ENCODE peak calls at places on chromosomes 3 and 15, in six cellular contexts. One of them, this sample, is unnamed.

GRCh38 chr3:27201435-27201966 is 167.7 kb downstream of the NEK10 start:
- DNase-seq in activated effector memory CD4-positive, alpha-beta T cell treated with Interleukin-2 at 50 U/mL for 16 hours: no peak
- DNase-seq in NCI-H774: no peak
- DNase-seq in HS-27A: no peak
- DNase-seq in tibial artery: no peak
- DNase-seq in stimulated activated CD8-positive, alpha-beta memory T cell treated with anti-CD3 and anti-CD28 coated beads, Interleukin-4, amount 100 ng/mL, for 24 hours: no peak
- DNase-seq in this sample: no peak

GRCh38 chr15:47066386-47066785 is 650.9 kb upstream of the SEMA6D start:
- DNase-seq in activated effector memory CD4-positive, alpha-beta T cell treated with Interleukin-2 at 50 U/mL for 16 hours: no peak
- DNase-seq in NCI-H774: no peak
- DNase-seq in HS-27A: peak; percentile 7
- DNase-seq in tibial artery: no peak
- DNase-seq in stimulated activated CD8-positive, alpha-beta memory T cell treated with anti-CD3 and anti-CD28 coated beads, Interleukin-4, amount 100 ng/mL, for 24 hours: no peak
- DNase-seq in this sample: no peak

GRCh38 chr3:110027446-110027845 is 690.1 kb upstream of the DPPA4 start:
- DNase-seq in activated effector memory CD4-positive, alpha-beta T cell treated with Interleukin-2 at 50 U/mL for 16 hours: no peak
- DNase-seq in NCI-H774: no peak
- DNase-seq in HS-27A: peak; percentile 56
- DNase-seq in tibial artery: no peak
- DNase-seq in stimulated activated CD8-positive, alpha-beta memory T cell treated with anti-CD3 and anti-CD28 coated beads, Interleukin-4, amount 100 ng/mL, for 24 hours: no peak
- DNase-seq in this sample: no peak

GRCh38 chr3:81451611-81452010 is 309.8 kb downstream of the GBE1 start:
- DNase-seq in activated effector memory CD4-positive, alpha-beta T cell treated with Interleukin-2 at 50 U/mL for 16 hours: no peak
- DNase-seq in NCI-H774: no peak
- DNase-seq in HS-27A: peak; percentile 87
- DNase-seq in tibial artery: no peak
- DNase-seq in stimulated activated CD8-positive, alpha-beta memory T cell treated with anti-CD3 and anti-CD28 coated beads, Interleukin-4, amount 100 ng/mL, for 24 hours: no peak
- DNase-seq in this sample: no peak

GRCh38 chr3:111616417-111617105 is 21.4 kb upstream of the ZBED2 start:
- DNase-seq in activated effector memory CD4-positive, alpha-beta T cell treated with Interleukin-2 at 50 U/mL for 16 hours: peak; percentile 56
- DNase-seq in NCI-H774: no peak
- DNase-seq in HS-27A: no peak
- DNase-seq in tibial artery: no peak
- DNase-seq in stimulated activated CD8-positive, alpha-beta memory T cell treated with anti-CD3 and anti-CD28 coated beads, Interleukin-4, amount 100 ng/mL, for 24 hours: peak; percentile 51
- DNase-seq in this sample: no peak

GRCh38 chr3:99637381-99638111 is 848 bp upstream of the COL8A1 start:
- DNase-seq in activated effector memory CD4-positive, alpha-beta T cell treated with Interleukin-2 at 50 U/mL for 16 hours: no peak
- DNase-seq in NCI-H774: no peak
- DNase-seq in HS-27A: peak; percentile 93
- DNase-seq in tibial artery: peak; percentile 45
- DNase-seq in stimulated activated CD8-positive, alpha-beta memory T cell treated with anti-CD3 and anti-CD28 coated beads, Interleukin-4, amount 100 ng/mL, for 24 hours: no peak
- DNase-seq in this sample: no peak

GRCh38 chr15:41017051-41017735 is 63.9 kb downstream of the CHAC1 start:
- DNase-seq in activated effector memory CD4-positive, alpha-beta T cell treated with Interleukin-2 at 50 U/mL for 16 hours: no peak
- DNase-seq in NCI-H774: no peak
- DNase-seq in HS-27A: no peak
- DNase-seq in tibial artery: no peak
- DNase-seq in stimulated activated CD8-positive, alpha-beta memory T cell treated with anti-CD3 and anti-CD28 coated beads, Interleukin-4, amount 100 ng/mL, for 24 hours: no peak
- DNase-seq in this sample: no peak

GRCh38 chr15:44668925-44669324 is 5.5 kb upstream of the SPG11 start:
- DNase-seq in activated effector memory CD4-positive, alpha-beta T cell treated with Interleukin-2 at 50 U/mL for 16 hours: no peak
- DNase-seq in NCI-H774: no peak
- DNase-seq in HS-27A: no peak
- DNase-seq in tibial artery: no peak
- DNase-seq in stimulated activated CD8-positive, alpha-beta memory T cell treated with anti-CD3 and anti-CD28 coated beads, Interleukin-4, amount 100 ng/mL, for 24 hours: no peak
- DNase-seq in this sample: no peak

GRCh38 chr3:126103121-126104027 is 19.4 kb upstream of the SLC41A3 start:
- DNase-seq in activated effector memory CD4-positive, alpha-beta T cell treated with Interleukin-2 at 50 U/mL for 16 hours: no peak
- DNase-seq in NCI-H774: no peak
- DNase-seq in HS-27A: no peak
- DNase-seq in tibial artery: no peak
- DNase-seq in stimulated activated CD8-positive, alpha-beta memory T cell treated with anti-CD3 and anti-CD28 coated beads, Interleukin-4, amount 100 ng/mL, for 24 hours: no peak
- DNase-seq in this sample: no peak

GRCh38 chr15:72375501-72375845 is 341 bp downstream of the HEXA start:
- DNase-seq in activated effector memory CD4-positive, alpha-beta T cell treated with Interleukin-2 at 50 U/mL for 16 hours: no peak
- DNase-seq in NCI-H774: peak; percentile 41
- DNase-seq in HS-27A: no peak
- DNase-seq in tibial artery: peak; percentile 54
- DNase-seq in stimulated activated CD8-positive, alpha-beta memory T cell treated with anti-CD3 and anti-CD28 coated beads, Interleukin-4, amount 100 ng/mL, for 24 hours: no peak
- DNase-seq in this sample: peak; percentile 57

GRCh38 chr3:62094461-62094860 is 278.9 kb downstream of the FEZF2 start:
- DNase-seq in activated effector memory CD4-positive, alpha-beta T cell treated with Interleukin-2 at 50 U/mL for 16 hours: no peak
- DNase-seq in NCI-H774: no peak
- DNase-seq in HS-27A: no peak
- DNase-seq in tibial artery: no peak
- DNase-seq in stimulated activated CD8-positive, alpha-beta memory T cell treated with anti-CD3 and anti-CD28 coated beads, Interleukin-4, amount 100 ng/mL, for 24 hours: no peak
- DNase-seq in this sample: no peak

This sample was measured in HL-60.